ENCODE peak calls at places on chromosomes 7 and 10, in ten cellular contexts. One of them, this sample, is unnamed.

GRCh38 chr10:46285300-46285699 is 1.5 kb upstream of the ANTXRL start:
- DNase-seq in fibroblast of lung: no peak
- DNase-seq in left lung: no peak
- DNase-seq in left ventricle myocardium inferior: no peak
- DNase-seq in fibroblast of the aortic adventitia: no peak
- DNase-seq in lower lobe of right lung: no peak
- DNase-seq in cardiac fibroblast: no peak
- DNase-seq in neural progenitor cell: no peak
- DNase-seq in GM23338: no peak
- DNase-seq in CD8-positive, alpha-beta T cell: no peak
- DNase-seq in this sample: no peak

GRCh38 chr7:17239683-17240521 is 58.5 kb upstream of the AHR start:
- DNase-seq in left ventricle myocardium inferior: no peak
- DNase-seq in left lung: no peak
- DNase-seq in fibroblast of lung: peak
- DNase-seq in CD8-positive, alpha-beta T cell: no peak
- DNase-seq in lower lobe of right lung: no peak
- DNase-seq in GM23338: no peak
- DNase-seq in cardiac fibroblast: peak
- DNase-seq in fibroblast of the aortic adventitia: peak
- DNase-seq in neural progenitor cell: no peak
- DNase-seq in this sample: peak

GRCh38 chr7:11343818-11344413 is 370.2 kb downstream of the PHF14 start:
- DNase-seq in cardiac fibroblast: peak
- DNase-seq in GM23338: peak
- DNase-seq in left ventricle myocardium inferior: no peak
- DNase-seq in fibroblast of the aortic adventitia: peak
- DNase-seq in left lung: no peak
- DNase-seq in fibroblast of lung: peak
- DNase-seq in CD8-positive, alpha-beta T cell: no peak
- DNase-seq in neural progenitor cell: peak
- DNase-seq in lower lobe of right lung: no peak
- DNase-seq in this sample: peak

GRCh38 chr10:132452651-132453469 is 55.9 kb downstream of the PWWP2B start:
- DNase-seq in neural progenitor cell: peak
- DNase-seq in fibroblast of lung: peak
- DNase-seq in left lung: peak
- DNase-seq in fibroblast of the aortic adventitia: peak
- DNase-seq in left ventricle myocardium inferior: peak
- DNase-seq in cardiac fibroblast: peak
- DNase-seq in CD8-positive, alpha-beta T cell: peak
- DNase-seq in GM23338: peak
- DNase-seq in lower lobe of right lung: peak
- DNase-seq in this sample: peak

GRCh38 chr7:90706067-90706716 is 110.1 kb downstream of the CDK14 start:
- DNase-seq in GM23338: no peak
- DNase-seq in CD8-positive, alpha-beta T cell: no peak
- DNase-seq in lower lobe of right lung: no peak
- DNase-seq in cardiac fibroblast: no peak
- DNase-seq in left lung: no peak
- DNase-seq in fibroblast of the aortic adventitia: no peak
- DNase-seq in neural progenitor cell: no peak
- DNase-seq in left ventricle myocardium inferior: no peak
- DNase-seq in fibroblast of lung: peak
- DNase-seq in this sample: peak

GRCh38 chr10:60733189-60733815 is 45.0 kb upstream of the CDK1 start:
- DNase-seq in cardiac fibroblast: no peak
- DNase-seq in fibroblast of lung: peak
- DNase-seq in lower lobe of right lung: peak
- DNase-seq in CD8-positive, alpha-beta T cell: no peak
- DNase-seq in left ventricle myocardium inferior: no peak
- DNase-seq in neural progenitor cell: peak
- DNase-seq in fibroblast of the aortic adventitia: peak
- DNase-seq in GM23338: peak
- DNase-seq in left lung: peak
- DNase-seq in this sample: no peak

GRCh38 chr7:149879801-149880738 is 6.3 kb downstream of the ATP6V0E2 start:
- DNase-seq in fibroblast of the aortic adventitia: no peak
- DNase-seq in lower lobe of right lung: no peak
- DNase-seq in fibroblast of lung: no peak
- DNase-seq in GM23338: no peak
- DNase-seq in CD8-positive, alpha-beta T cell: no peak
- DNase-seq in cardiac fibroblast: no peak
- DNase-seq in left ventricle myocardium inferior: no peak
- DNase-seq in neural progenitor cell: no peak
- DNase-seq in left lung: no peak
- DNase-seq in this sample: no peak

GRCh38 chr7:117673367-117673766 is 193.5 kb downstream of the CFTR start:
- DNase-seq in cardiac fibroblast: no peak
- DNase-seq in lower lobe of right lung: peak
- DNase-seq in left lung: peak
- DNase-seq in fibroblast of lung: peak
- DNase-seq in left ventricle myocardium inferior: peak
- DNase-seq in neural progenitor cell: peak
- DNase-seq in CD8-positive, alpha-beta T cell: no peak
- DNase-seq in fibroblast of the aortic adventitia: peak
- DNase-seq in GM23338: peak
- DNase-seq in this sample: no peak

GRCh38 chr7:24496031-24496430 is 77.2 kb upstream of the PALS2 start:
- DNase-seq in left lung: no peak
- DNase-seq in GM23338: no peak
- DNase-seq in fibroblast of lung: no peak
- DNase-seq in neural progenitor cell: no peak
- DNase-seq in left ventricle myocardium inferior: no peak
- DNase-seq in cardiac fibroblast: no peak
- DNase-seq in fibroblast of the aortic adventitia: no peak
- DNase-seq in lower lobe of right lung: no peak
- DNase-seq in CD8-positive, alpha-beta T cell: no peak
- DNase-seq in this sample: no peak

GRCh38 chr10:126468467-126468866 is 80.2 kb upstream of the ADAM12 start:
- DNase-seq in fibroblast of lung: no peak
- DNase-seq in left ventricle myocardium inferior: no peak
- DNase-seq in GM23338: no peak
- DNase-seq in lower lobe of right lung: no peak
- DNase-seq in neural progenitor cell: no peak
- DNase-seq in cardiac fibroblast: no peak
- DNase-seq in CD8-positive, alpha-beta T cell: no peak
- DNase-seq in left lung: no peak
- DNase-seq in fibroblast of the aortic adventitia: no peak
- DNase-seq in this sample: no peak

GRCh38 chr7:2644514-2645273 is 12.9 kb downstream of the TTYH3 start:
- DNase-seq in cardiac fibroblast: no peak
- DNase-seq in left ventricle myocardium inferior: no peak
- DNase-seq in GM23338: no peak
- DNase-seq in fibroblast of lung: no peak
- DNase-seq in fibroblast of the aortic adventitia: no peak
- DNase-seq in neural progenitor cell: no peak
- DNase-seq in lower lobe of right lung: no peak
- DNase-seq in CD8-positive, alpha-beta T cell: no peak
- DNase-seq in left lung: no peak
- DNase-seq in this sample: no peak

GRCh38 chr7:108211382-108212201 is 81.4 kb upstream of the LAMB4 start:
- DNase-seq in cardiac fibroblast: peak
- DNase-seq in fibroblast of the aortic adventitia: peak
- DNase-seq in CD8-positive, alpha-beta T cell: no peak
- DNase-seq in left lung: no peak
- DNase-seq in lower lobe of right lung: no peak
- DNase-seq in neural progenitor cell: no peak
- DNase-seq in GM23338: peak
- DNase-seq in fibroblast of lung: peak
- DNase-seq in left ventricle myocardium inferior: no peak
- DNase-seq in this sample: peak
- H3K4me3 ChIP-seq in cardiac fibroblast: no peak
- H3K4me3 ChIP-seq in fibroblast of the aortic adventitia: no peak
- H3K4me3 ChIP-seq in CD8-positive, alpha-beta T cell: no peak
- H3K4me3 ChIP-seq in left lung: no peak
- H3K4me3 ChIP-seq in lower lobe of right lung: no peak
- H3K4me3 ChIP-seq in neural progenitor cell: no peak
- H3K4me3 ChIP-seq in GM23338: no peak
- H3K4me3 ChIP-seq in fibroblast of lung: no peak
- H3K4me3 ChIP-seq in left ventricle myocardium inferior: no peak
- H3K4me3 ChIP-seq in this sample: no peak

DNA sequence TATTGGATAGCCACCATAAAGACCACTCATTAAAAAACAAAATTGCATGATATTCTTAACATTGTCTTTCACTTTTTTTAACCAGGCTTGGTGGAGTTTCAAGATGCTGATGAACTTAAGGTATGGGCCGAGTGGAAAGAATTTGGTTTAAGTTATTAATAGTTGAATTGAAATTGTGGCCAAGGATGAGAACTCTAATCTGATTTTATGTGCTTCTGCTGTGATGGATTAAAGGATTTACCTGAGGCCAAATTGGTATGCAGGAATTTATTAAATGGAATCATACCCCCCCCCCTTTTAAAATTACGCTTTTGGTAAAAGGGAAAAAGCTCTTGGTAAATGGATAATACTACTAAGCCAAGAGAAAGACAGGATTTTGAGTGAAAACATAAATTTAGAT is 33.8 kb upstream of the TOMM7 start:
- DNase-seq in CD8-positive, alpha-beta T cell: no peak
- DNase-seq in fibroblast of lung: no peak
- DNase-seq in cardiac fibroblast: no peak
- DNase-seq in left ventricle myocardium inferior: no peak
- DNase-seq in fibroblast of the aortic adventitia: no peak
- DNase-seq in neural progenitor cell: no peak
- DNase-seq in lower lobe of right lung: no peak
- DNase-seq in GM23338: no peak
- DNase-seq in left lung: no peak
- DNase-seq in this sample: no peak
- H3K4me3 ChIP-seq in CD8-positive, alpha-beta T cell: no peak
- H3K4me3 ChIP-seq in fibroblast of lung: peak
- H3K4me3 ChIP-seq in cardiac fibroblast: no peak
- H3K4me3 ChIP-seq in left ventricle myocardium inferior: no peak
- H3K4me3 ChIP-seq in fibroblast of the aortic adventitia: no peak
- H3K4me3 ChIP-seq in neural progenitor cell: no peak
- H3K4me3 ChIP-seq in lower lobe of right lung: no peak
- H3K4me3 ChIP-seq in GM23338: peak
- H3K4me3 ChIP-seq in left lung: no peak
- H3K4me3 ChIP-seq in this sample: no peak

GRCh38 chr10:97714401-97715258 is 1.1 kb downstream of the MARVELD1 start:
- DNase-seq in lower lobe of right lung: peak
- DNase-seq in CD8-positive, alpha-beta T cell: no peak
- DNase-seq in neural progenitor cell: peak
- DNase-seq in GM23338: peak
- DNase-seq in cardiac fibroblast: peak
- DNase-seq in left ventricle myocardium inferior: peak
- DNase-seq in fibroblast of the aortic adventitia: peak
- DNase-seq in left lung: peak
- DNase-seq in fibroblast of lung: peak
- DNase-seq in this sample: peak

GRCh38 chr10:97713828-97714400 is 384 bp downstream of the MARVELD1 start:
- DNase-seq in CD8-positive, alpha-beta T cell: no peak
- DNase-seq in left ventricle myocardium inferior: peak
- DNase-seq in left lung: peak
- DNase-seq in cardiac fibroblast: peak
- DNase-seq in lower lobe of right lung: peak
- DNase-seq in GM23338: peak
- DNase-seq in fibroblast of lung: peak
- DNase-seq in fibroblast of the aortic adventitia: peak
- DNase-seq in neural progenitor cell: peak
- DNase-seq in this sample: peak

GRCh38 chr10:97713351-97713827 is at the start of gene MARVELD1:
- DNase-seq in GM23338: peak
- DNase-seq in fibroblast of the aortic adventitia: peak
- DNase-seq in CD8-positive, alpha-beta T cell: no peak
- DNase-seq in left ventricle myocardium inferior: peak
- DNase-seq in left lung: peak
- DNase-seq in lower lobe of right lung: peak
- DNase-seq in cardiac fibroblast: peak
- DNase-seq in fibroblast of lung: peak
- DNase-seq in neural progenitor cell: peak
- DNase-seq in this sample: peak

GRCh38 chr10:97717627-97718026 is 4.1 kb downstream of the MARVELD1 start:
- DNase-seq in fibroblast of lung: no peak
- DNase-seq in fibroblast of the aortic adventitia: no peak
- DNase-seq in lower lobe of right lung: no peak
- DNase-seq in CD8-positive, alpha-beta T cell: no peak
- DNase-seq in left lung: no peak
- DNase-seq in left ventricle myocardium inferior: no peak
- DNase-seq in neural progenitor cell: no peak
- DNase-seq in GM23338: no peak
- DNase-seq in cardiac fibroblast: no peak
- DNase-seq in this sample: no peak

DNA sequence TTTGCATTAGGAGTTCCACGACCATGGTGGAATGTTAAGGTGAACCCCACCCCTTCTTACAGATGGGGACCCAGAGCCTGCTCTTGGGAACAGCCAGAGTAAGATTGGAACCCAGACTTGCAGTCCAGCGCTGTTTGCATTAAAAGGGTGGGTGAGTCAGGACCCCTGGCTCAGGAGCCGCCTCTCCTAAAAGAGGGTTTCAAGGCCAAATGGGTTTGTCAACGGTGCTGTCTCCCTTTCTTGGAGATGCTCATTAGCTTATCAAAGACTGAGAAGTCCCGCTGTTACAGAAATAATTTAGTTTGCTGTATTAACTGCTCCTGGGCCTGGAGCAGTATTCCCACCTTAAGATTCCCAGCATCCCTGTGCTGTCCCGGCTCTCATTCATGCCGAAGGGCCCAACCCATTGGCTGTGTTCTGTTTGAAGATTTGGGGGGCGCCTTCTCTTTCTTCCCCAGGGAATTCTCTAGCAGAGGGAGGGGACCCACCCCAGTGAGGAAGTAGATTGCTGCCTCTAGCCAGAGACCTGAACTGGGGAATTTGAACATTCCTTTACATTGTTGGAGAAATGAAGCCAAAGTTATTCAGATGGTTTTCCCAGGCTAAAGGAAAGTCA is 1.8 kb downstream of the MARVELD1 start:
- DNase-seq in lower lobe of right lung: no peak
- DNase-seq in left ventricle myocardium inferior: no peak
- DNase-seq in fibroblast of the aortic adventitia: no peak
- DNase-seq in GM23338: peak
- DNase-seq in cardiac fibroblast: peak
- DNase-seq in fibroblast of lung: no peak
- DNase-seq in CD8-positive, alpha-beta T cell: no peak
- DNase-seq in neural progenitor cell: peak
- DNase-seq in left lung: no peak
- DNase-seq in this sample: no peak
- H3K4me3 ChIP-seq in lower lobe of right lung: peak
- H3K4me3 ChIP-seq in left ventricle myocardium inferior: peak
- H3K4me3 ChIP-seq in fibroblast of the aortic adventitia: peak
- H3K4me3 ChIP-seq in GM23338: peak
- H3K4me3 ChIP-seq in cardiac fibroblast: peak
- H3K4me3 ChIP-seq in fibroblast of lung: peak
- H3K4me3 ChIP-seq in CD8-positive, alpha-beta T cell: no peak
- H3K4me3 ChIP-seq in neural progenitor cell: peak
- H3K4me3 ChIP-seq in left lung: peak
- H3K4me3 ChIP-seq in this sample: peak

DNA sequence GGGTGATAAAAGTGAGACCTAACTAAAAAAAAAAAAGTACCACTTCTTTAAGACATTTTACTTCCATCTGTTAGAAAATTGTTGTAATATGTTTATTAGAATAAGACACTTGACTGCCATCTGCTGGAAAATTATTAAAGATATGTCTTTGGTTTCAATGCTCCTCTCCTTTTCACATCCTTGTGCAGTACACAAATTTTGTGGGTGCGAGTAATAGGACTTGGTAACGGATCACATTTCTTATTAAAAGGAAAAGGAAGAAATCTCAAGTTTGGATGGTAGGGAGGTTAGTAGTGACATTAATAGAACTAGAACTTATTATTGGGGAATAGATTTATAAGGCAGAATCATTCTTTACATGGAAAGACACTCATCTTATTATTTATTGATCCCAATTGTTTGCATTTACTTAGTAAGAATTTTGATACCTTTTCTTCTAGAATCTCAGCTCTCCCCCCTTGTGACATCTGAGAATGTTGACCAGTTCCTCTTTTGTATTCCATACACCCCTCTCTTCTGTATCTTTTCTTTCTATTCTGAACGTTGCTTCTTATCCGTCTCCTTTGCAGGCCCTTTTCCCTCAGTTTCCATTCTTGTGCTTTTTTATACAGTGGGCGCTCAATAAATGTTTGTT is 43.0 kb upstream of the RPA3 start:
- DNase-seq in left lung: no peak
- DNase-seq in lower lobe of right lung: no peak
- DNase-seq in neural progenitor cell: no peak
- DNase-seq in GM23338: no peak
- DNase-seq in fibroblast of the aortic adventitia: peak
- DNase-seq in left ventricle myocardium inferior: no peak
- DNase-seq in cardiac fibroblast: peak
- DNase-seq in CD8-positive, alpha-beta T cell: no peak
- DNase-seq in fibroblast of lung: peak
- DNase-seq in this sample: peak
- H3K4me3 ChIP-seq in left lung: peak
- H3K4me3 ChIP-seq in lower lobe of right lung: peak
- H3K4me3 ChIP-seq in neural progenitor cell: no peak
- H3K4me3 ChIP-seq in GM23338: no peak
- H3K4me3 ChIP-seq in fibroblast of the aortic adventitia: peak
- H3K4me3 ChIP-seq in left ventricle myocardium inferior: peak
- H3K4me3 ChIP-seq in cardiac fibroblast: peak
- H3K4me3 ChIP-seq in CD8-positive, alpha-beta T cell: peak
- H3K4me3 ChIP-seq in fibroblast of lung: peak
- H3K4me3 ChIP-seq in this sample: peak

This sample was measured in fibroblast of villous mesenchyme.